ENCODE peak calls at places on chromosomes 3 and 15, in ten cellular contexts. B is IMR-90; I is activated naive CD4-positive, alpha-beta T cell treated with anti-CD3 and anti-CD28 coated beads, Interleukin-2, amount 10 ng/mL, durations not matched to agents 7 days and 5 days; Q is kidney epithelial cell; P is KBM-7; D is ovary; M is cardiac fibroblast; C is GM13976; A is A549; N is endothelial cell. X is an unnamed sample.

GRCh38 chr3:52480768-52481715 is 14.1 kb upstream of the STAB1 start:
- DNase-seq in A (no peak), C (no peak), Q (no peak), M (no peak), N (no peak), P (no peak), D (no peak), I (no peak), B (no peak), X (no peak)

GRCh38 chr15:62779041-62779810 is 263.3 kb upstream of the TPM1 start:
- DNase-seq in A (peak), D (peak), I (no peak), N (no peak), M (peak), Q (no peak), P (no peak), C (no peak), B (peak), X (peak)

GRCh38 chr3:129594907-129595390 is 11.5 kb downstream of the PLXND1 start:
- DNase-seq in A (no peak), N (no peak), P (no peak), B (no peak), D (no peak), Q (no peak), C (no peak), M (no peak), I (no peak), X (no peak)

GRCh38 chr3:126540946-126541627 is 17.1 kb downstream of the CHST13 start:
- DNase-seq in A (no peak), N (no peak), B (no peak), D (no peak), Q (no peak), M (no peak), C (no peak), I (peak), P (peak), X (no peak)

GRCh38 chr3:139655880-139656279 is 21.9 kb downstream of the NMNAT3 start:
- DNase-seq in P (no peak), B (no peak), N (no peak), M (no peak), Q (no peak), C (no peak), D (no peak), A (no peak), I (no peak), X (no peak)

GRCh38 chr3:129607391-129608068 is 1.1 kb upstream of the PLXND1 start:
- DNase-seq in C (no peak), N (no peak), Q (no peak), D (no peak), A (no peak), M (peak), I (no peak), B (no peak), P (no peak), X (no peak)

GRCh38 chr3:189041482-189042090 is 130.2 kb upstream of the TPRG1 start:
- DNase-seq in A (peak), M (peak), B (peak), C (peak), D (peak), I (peak), Q (peak), N (peak), P (peak), X (no peak)

GRCh38 chr15:60971719-60972118 is 257.4 kb downstream of the RORA start:
- DNase-seq in P (no peak), N (no peak), A (no peak), I (no peak), C (no peak), M (no peak), D (no peak), Q (no peak), B (no peak), X (no peak)

GRCh38 chr3:42935472-42935871 is 29.5 kb downstream of the ZNF662 start:
- DNase-seq in A (no peak), P (no peak), D (no peak), Q (no peak), I (peak), C (no peak), M (no peak), B (no peak), N (no peak), X (no peak)

GRCh38 chr15:95875141-95875643 is 455.3 kb upstream of the NR2F2 start:
- DNase-seq in I (peak), M (peak), N (no peak), D (peak), B (no peak), P (peak), Q (no peak), A (no peak), C (no peak), X (peak)

GRCh38 chr15:70088427-70088826 is 9.3 kb downstream of the TLE3 start:
- DNase-seq in C (no peak), Q (no peak), B (no peak), I (no peak), M (no peak), P (no peak), A (no peak), D (no peak), N (no peak), X (no peak)

GRCh38 chr3:98329392-98330124 is 24.1 kb upstream of the OR5K4 start:
- DNase-seq in I (peak), P (peak), C (peak), N (peak), B (peak), A (peak), Q (no peak), D (no peak), M (peak), X (peak)

X was measured in HFFc6.